ENCODE peak calls at places on chromosome 20, in five cellular contexts. L is activated CD4-positive, alpha-beta T cell treated with anti-CD3 and anti-CD28 coated beads, Interleukin-2, amount 50 U/mL, for 48 hours; Q is naive thymus-derived CD8-positive, alpha-beta T cell; J is foreskin fibroblast; F is Ammon's horn. P is an unnamed sample.

GRCh38 chr20:56630506-56631317 is 1.6 kb downstream of the TFAP2C start:
- DNase-seq in L (no peak), J (peak; percentile 67), F (no peak), Q (no peak), P (no peak)

GRCh38 chr20:61683721-61684120 is 382.0 kb downstream of the TAF4 start:
- DNase-seq in Q (no peak), J (no peak), F (no peak), L (no peak), P (no peak)

GRCh38 chr20:3572151-3572550 is 91.0 kb downstream of the GFRA4 start:
- DNase-seq in F (no peak), J (peak; percentile 4), Q (no peak), L (no peak), P (no peak)

GRCh38 chr20:43691928-43692524 is 25.1 kb downstream of the MYBL2 start:
- DNase-seq in J (peak; percentile 56), F (peak; percentile 20), L (peak; percentile 74), Q (peak; percentile 43), P (peak; percentile 66)

GRCh38 chr20:49426395-49426794 is 56.1 kb downstream of the KCNB1 start:
- DNase-seq in F (no peak), Q (no peak), J (no peak), L (no peak), P (no peak)

GRCh38 chr20:13142143-13142542 is 78.9 kb upstream of the ISM1 start:
- DNase-seq in J (peak; percentile 65), L (no peak), F (no peak), Q (no peak), P (no peak)

GRCh38 chr20:41095110-41095969 is 42.0 kb upstream of the PLCG1 start:
- DNase-seq in Q (peak; percentile 50), J (peak; percentile 85), F (peak; percentile 78), L (peak; percentile 54), P (peak; percentile 58)

GRCh38 chr20:43006651-43007375 is 182.9 kb downstream of the PTPRT start:
- DNase-seq in F (no peak), Q (no peak), L (no peak), J (no peak), P (no peak)

GRCh38 chr20:45971425-45971674 is 653 bp downstream of the ZNF335 start:
- DNase-seq in J (no peak), Q (no peak), L (no peak), F (no peak), P (no peak)

P was measured in hepatic stellate cell.